ENCODE peak calls at places on chromosomes 13 and 19, in four cellular contexts. J is ovary; E is effector memory CD4-positive, alpha-beta T cell; G is tibial artery. C is an unnamed sample.

GRCh38 chr19:18939922-18940775 is 868 bp downstream of the HOMER3 start:
- DNase-seq in J (peak), E (no peak), G (peak), C (peak)

GRCh38 chr13:46983881-46984280 is 87.0 kb upstream of the HTR2A start:
- DNase-seq in J (no peak), E (no peak), G (no peak), C (no peak)

GRCh38 chr19:16034958-16035560 is 41.2 kb upstream of the TPM4 start:
- DNase-seq in J (no peak), E (no peak), G (no peak), C (no peak)

GRCh38 chr19:50377051-50377441 is 789 bp downstream of the NR1H2 start:
- DNase-seq in J (peak), E (peak), G (peak), C (no peak)

GRCh38 chr13:30720470-30720869 is 14.9 kb upstream of the ALOX5AP start:
- DNase-seq in J (no peak), E (no peak), G (no peak), C (no peak)

GRCh38 chr13:113022391-113023216 is 53.6 kb downstream of the MCF2L start:
- DNase-seq in J (no peak), E (no peak), G (no peak), C (no peak)

GRCh38 chr13:39765801-39766463 is 110.5 kb downstream of the COG6 start:
- DNase-seq in J (peak), E (no peak), G (no peak), C (peak)

GRCh38 chr19:36257512-36257876 is 42.6 kb downstream of the ZNF146 start:
- DNase-seq in J (no peak), E (no peak), G (no peak), C (peak)

GRCh38 chr13:21458457-21458815 is 667 bp downstream of the ZDHHC20 start:
- DNase-seq in J (peak), E (peak), G (no peak), C (peak)

GRCh38 chr19:44002566-44003460 is at the start of gene ZNF230:
- DNase-seq in J (peak), E (peak), G (peak), C (peak)

GRCh38 chr19:21430674-21431073 is 33.7 kb downstream of the ZNF493 start:
- DNase-seq in J (no peak), E (no peak), G (no peak), C (no peak)

GRCh38 chr13:113561417-113562084 is 23.0 kb upstream of the TFDP1 start:
- DNase-seq in J (no peak), E (no peak), G (no peak), C (no peak)

GRCh38 chr19:54548806-54549205 is 24.8 kb upstream of the LILRA2 start:
- DNase-seq in J (no peak), E (no peak), G (no peak), C (no peak)

GRCh38 chr19:32802840-32803239 is 66.7 kb downstream of the SLC7A9 start:
- DNase-seq in J (no peak), E (no peak), G (no peak), C (no peak)

GRCh38 chr19:46610851-46611770 is 10.0 kb downstream of the CALM3 start:
- DNase-seq in J (no peak), E (no peak), G (peak), C (peak)

GRCh38 chr19:34733266-34733825 is 697 bp upstream of the ZNF181 start:
- DNase-seq in J (no peak), E (peak), G (peak), C (peak)

GRCh38 chr13:114167445-114167844 is 11.6 kb upstream of the CFAP97D2 start:
- DNase-seq in J (no peak), E (no peak), G (no peak), C (no peak)

GRCh38 chr13:73106513-73107214 is 47.9 kb downstream of the KLF5 start:
- DNase-seq in J (no peak), E (no peak), G (no peak), C (no peak)

GRCh38 chr19:54190942-54191670 is at the start of gene TSEN34:
- DNase-seq in J (peak), E (peak), G (peak), C (peak)

GRCh38 chr19:2877398-2878331 is 10.5 kb downstream of the ZNF556 start:
- DNase-seq in J (no peak), E (no peak), G (peak), C (no peak)
- H3K4me3 ChIP-seq in J (no peak), E (no peak), G (no peak), C (no peak)

GRCh38 chr19:5839312-5840017 is at the start of gene FUT6:
- DNase-seq in J (no peak), E (no peak), G (no peak), C (no peak)
- H3K27ac ChIP-seq in J (no peak), E (no peak), G (no peak), C (no peak)

GRCh38 chr13:97316390-97316789 is 94.3 kb downstream of the MBNL2 start:
- DNase-seq in J (no peak), E (no peak), G (no peak), C (peak)
- H3K4me3 ChIP-seq in J (no peak), E (no peak), G (no peak), C (no peak)

DNA sequence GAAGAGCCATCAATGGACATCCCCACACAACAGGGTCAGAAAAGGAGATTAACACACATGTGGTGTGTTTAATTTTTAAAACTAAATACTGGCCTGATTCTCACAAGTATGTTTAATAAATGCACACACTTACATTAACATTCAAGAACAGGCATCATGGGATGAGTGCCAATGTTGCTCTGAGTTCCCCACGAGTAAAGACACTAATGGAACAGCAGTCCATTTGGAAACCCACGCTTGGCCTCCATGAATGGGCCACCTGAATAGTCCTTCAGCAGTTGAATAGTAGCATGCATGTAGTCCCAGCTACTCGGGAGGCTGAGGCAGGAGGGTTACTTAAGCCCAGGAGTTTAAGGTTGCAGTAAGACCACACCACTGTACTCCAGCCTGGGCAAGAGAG is 195.2 kb upstream of the IPO5 start:
- DNase-seq in J (no peak), E (no peak), G (no peak), C (peak)
- H3K27ac ChIP-seq in J (no peak), E (no peak), G (no peak), C (peak)